ENCODE peak calls at places on chromosomes 1 and 21, in seven cellular contexts. T is A549; O is non-pigmented ciliary epithelial cell; D is vagina; F is activated CD4-positive, alpha-beta T cell treated with anti-CD3 and anti-CD28 coated beads, Interleukin-2, amount 50 U/mL, for 48 hours; G is Kasumi-1; C is GM23248. B is an unnamed sample.

GRCh38 chr1:190067592-190067991 is 410.1 kb downstream of the BRINP3 start:
- DNase-seq in T (peak; percentile 33), O (peak; percentile 34), D (no peak), F (no peak), G (no peak), C (no peak), B (no peak)

GRCh38 chr1:93681549-93682412 is at the start of gene BCAR3:
- DNase-seq in T (peak; percentile 70), O (no peak), D (no peak), F (peak; percentile 42), G (peak; percentile 44), C (peak; percentile 87), B (no peak)

GRCh38 chr1:166368030-166368429 is 201.2 kb upstream of the FAM78B start:
- DNase-seq in T (no peak), O (no peak), D (no peak), F (no peak), G (no peak), C (no peak), B (no peak)

GRCh38 chr1:91502882-91503184 is 2.2 kb downstream of the CDC7 start:
- DNase-seq in T (peak; percentile 5), O (no peak), D (no peak), F (no peak), G (peak; percentile 51), C (peak; percentile 29), B (no peak)

GRCh38 chr1:25619101-25619890 is 2.7 kb downstream of the MAN1C1 start:
- DNase-seq in T (no peak), O (no peak), D (no peak), F (peak; percentile 56), G (no peak), C (peak; percentile 32), B (peak; percentile 62)

GRCh38 chr1:167052389-167052788 is 37.8 kb downstream of the GPA33 start:
- DNase-seq in T (peak; percentile 61), O (no peak), D (no peak), F (no peak), G (peak; percentile 15), C (peak; percentile 28), B (no peak)

GRCh38 chr1:84792421-84792820 is 100.6 kb downstream of the LPAR3 start:
- DNase-seq in T (no peak), O (no peak), D (no peak), F (no peak), G (no peak), C (no peak), B (no peak)

GRCh38 chr1:175188936-175189335 is 3.6 kb downstream of the KIAA0040 start:
- DNase-seq in T (no peak), O (no peak), D (no peak), F (peak; percentile 60), G (peak; percentile 92), C (no peak), B (peak; percentile 66)

GRCh38 chr1:43858324-43858723 is 75.3 kb upstream of the ARTN start:
- DNase-seq in T (no peak), O (peak; percentile 98), D (no peak), F (no peak), G (peak; percentile 68), C (peak; percentile 93), B (no peak)

GRCh38 chr1:181660621-181661020 is 177.3 kb downstream of the CACNA1E start:
- DNase-seq in T (no peak), O (no peak), D (no peak), F (no peak), G (no peak), C (peak; percentile 19), B (no peak)

GRCh38 chr1:228377664-228378452 is 28.8 kb downstream of the TRIM11 start:
- DNase-seq in T (no peak), O (no peak), D (no peak), F (no peak), G (no peak), C (no peak), B (no peak)

GRCh38 chr21:36038701-36039497 is 21.4 kb downstream of the SETD4 start:
- DNase-seq in T (no peak), O (no peak), D (no peak), F (no peak), G (no peak), C (no peak), B (no peak)

GRCh38 chr21:37153935-37154350 is 80.9 kb downstream of the TTC3 start:
- DNase-seq in T (no peak), O (no peak), D (no peak), F (no peak), G (no peak), C (no peak), B (no peak)